ENCODE peak calls at places on chromosomes 13 and 19, in ten cellular contexts. K is activated CD8-positive, alpha-beta memory T cell treated with anti-CD3 and anti-CD28 coated beads for 4 hours; Z is stimulated activated CD4-positive, alpha-beta T cell treated with anti-CD3 and anti-CD28 coated beads, TNF-alpha, amount 100 ng/mL, for 48 hours; G is stimulated activated CD8-positive, alpha-beta memory T cell treated with anti-CD3 and anti-CD28 coated beads, Interleukin-2, amount 100 ng/mL, for 1 hour; D is EL; J is effector CD4-positive, alpha-beta T cell; H is GM06990; T is mucosa of gallbladder; L is left colon; I is Right ventricle myocardium superior. U is an unnamed sample.

GRCh38 chr19:13382633-13382938 is 123.7 kb downstream of the CACNA1A start:
- DNase-seq in T (no peak), I (no peak), D (no peak), K (no peak), H (no peak), J (no peak), G (no peak), Z (no peak), L (no peak), U (no peak)

GRCh38 chr19:50204811-50205675 is 1.6 kb downstream of the MYH14 start:
- DNase-seq in D (no peak), Z (no peak), T (peak), L (peak), G (no peak), H (peak), K (no peak), J (no peak), I (peak), U (no peak)

GRCh38 chr13:77511552-77511951 is 24.0 kb upstream of the SCEL start:
- DNase-seq in L (no peak), Z (no peak), D (no peak), K (no peak), T (no peak), I (no peak), G (no peak), H (no peak), J (no peak), U (no peak)

GRCh38 chr19:19022380-19022961 is 10.8 kb downstream of the SUGP2 start:
- DNase-seq in T (no peak), H (no peak), J (no peak), Z (no peak), K (no peak), L (no peak), I (no peak), G (no peak), D (no peak), U (no peak)

GRCh38 chr19:33671211-33671610 is 49.5 kb downstream of the CHST8 start:
- DNase-seq in J (no peak), K (no peak), H (no peak), Z (no peak), G (no peak), I (no peak), T (no peak), L (no peak), D (no peak), U (no peak)

GRCh38 chr13:98664510-98664909 is 87.6 kb upstream of the STK24 start:
- DNase-seq in K (no peak), H (no peak), Z (no peak), D (no peak), J (no peak), G (no peak), T (no peak), I (no peak), L (no peak), U (no peak)

GRCh38 chr13:112710855-112711527 is 21.2 kb downstream of the ATP11A start:
- DNase-seq in Z (no peak), I (no peak), K (no peak), G (no peak), T (no peak), L (no peak), J (no peak), D (no peak), H (no peak), U (no peak)

GRCh38 chr19:45473366-45474190 is 5.8 kb downstream of the FOSB start:
- DNase-seq in Z (no peak), G (no peak), D (no peak), J (peak), L (no peak), H (no peak), I (no peak), T (no peak), K (no peak), U (no peak)

GRCh38 chr19:50607874-50608785 is 31.6 kb downstream of the SYT3 start:
- DNase-seq in L (peak), Z (peak), J (peak), T (peak), G (peak), I (peak), K (peak), D (peak), H (peak), U (peak)

GRCh38 chr13:72383646-72384045 is 343.8 kb downstream of the MZT1 start:
- DNase-seq in I (no peak), G (no peak), K (no peak), J (no peak), D (no peak), L (no peak), Z (no peak), H (no peak), T (no peak), U (no peak)

GRCh38 chr13:103573446-103573845 is 507.2 kb upstream of the SLC10A2 start:
- DNase-seq in J (no peak), D (no peak), G (no peak), T (no peak), K (no peak), H (no peak), L (no peak), I (peak), Z (no peak), U (no peak)

GRCh38 chr19:40225440-40226305 is 816 bp downstream of the CCNP start:
- DNase-seq in G (no peak), J (no peak), D (peak), H (no peak), T (no peak), K (no peak), Z (no peak), L (no peak), I (no peak), U (peak)

GRCh38 chr19:12365094-12365371 is 450 bp downstream of the ZNF442 start:
- DNase-seq in D (peak), K (no peak), H (no peak), L (no peak), J (no peak), T (no peak), G (no peak), Z (no peak), I (no peak), U (peak)

U was measured in EH.